ENCODE peak calls at places on chromosomes 2 and 18, in six cellular contexts. O, M, E, D, P and X are unnamed samples.

GRCh38 chr2:168884990-168885389 is 5.2 kb downstream of the SPC25 start:
- DNase-seq in O (no peak), D (peak), E (no peak), P (no peak), M (no peak), X (no peak)

GRCh38 chr2:9144617-9145016 is 62.0 kb upstream of the ASAP2 start:
- DNase-seq in O (no peak), M (no peak), E (no peak), D (no peak), P (no peak), X (no peak)

GRCh38 chr18:76822510-76823165 is at the start of gene ZNF236:
- DNase-seq in P (peak), E (peak), O (peak), M (peak), D (peak), X (peak)

GRCh38 chr18:31943895-31944816 is 1.2 kb upstream of the TRAPPC8 start:
- DNase-seq in P (no peak), E (no peak), O (no peak), M (no peak), D (no peak), X (no peak)

GRCh38 chr2:160293401-160293911 is 93.4 kb upstream of the ITGB6 start:
- DNase-seq in P (no peak), O (no peak), D (peak), E (peak), M (no peak), X (no peak)

GRCh38 chr2:226798422-226799210 is 1.0 kb downstream of the IRS1 start:
- DNase-seq in M (peak), E (peak), P (peak), O (peak), D (peak), X (peak)

GRCh38 chr2:134919360-134920210 is 963 bp downstream of the CCNT2 start:
- DNase-seq in O (no peak), E (peak), D (no peak), M (no peak), P (peak), X (no peak)

GRCh38 chr2:48423376-48423775 is 106.6 kb upstream of the STON1 start:
- DNase-seq in O (no peak), P (no peak), E (no peak), M (no peak), D (peak), X (no peak)

GRCh38 chr2:10507106-10507505 is 59.0 kb upstream of the ODC1 start:
- DNase-seq in O (no peak), D (no peak), P (no peak), M (no peak), E (no peak), X (no peak)

GRCh38 chr2:240463866-240464481 is 28.5 kb downstream of the GPC1 start:
- DNase-seq in O (peak), P (peak), E (no peak), M (no peak), D (no peak), X (no peak)

GRCh38 chr2:24792874-24793751 is at the start of the genes CENPO and PTRHD1:
- DNase-seq in O (peak), D (peak), P (peak), E (peak), M (peak), X (peak)

GRCh38 chr2:186575302-186575701 is 14.6 kb upstream of the ITGAV start:
- DNase-seq in D (peak), P (peak), O (no peak), M (no peak), E (peak), X (no peak)

GRCh38 chr2:190023860-190024259 is 38.7 kb downstream of the MSTN start:
- DNase-seq in O (no peak), P (no peak), M (peak), E (no peak), D (peak), X (no peak)

GRCh38 chr2:230762317-230762896 is 49.8 kb downstream of the CAB39 start:
- DNase-seq in M (peak), P (no peak), O (no peak), D (peak), E (peak), X (no peak)

GRCh38 chr18:68660355-68661183 is 54.3 kb downstream of the TMX3 start:
- DNase-seq in P (no peak), E (no peak), O (no peak), D (peak), M (peak), X (no peak)

GRCh38 chr2:232307854-232308253 is 70.7 kb upstream of the ALPP start:
- DNase-seq in M (no peak), O (no peak), P (no peak), D (no peak), E (no peak), X (no peak)

GRCh38 chr2:202337133-202337532 is 39.0 kb upstream of the BMPR2 start:
- DNase-seq in D (peak), E (no peak), P (no peak), O (no peak), M (no peak), X (no peak)

GRCh38 chr2:152407204-152407721 is 72.3 kb downstream of the FMNL2 start:
- DNase-seq in E (peak), P (peak), M (peak), O (no peak), D (peak), X (no peak)

GRCh38 chr2:207530160-207531023 is 630 bp downstream of the CREB1 start:
- DNase-seq in P (peak), O (peak), D (peak), E (peak), M (peak), X (peak)

GRCh38 chr18:25274900-25275299 is 77.1 kb downstream of the ZNF521 start:
- DNase-seq in M (no peak), D (no peak), P (no peak), E (no peak), O (no peak), X (no peak)

GRCh38 chr2:239502430-239503221 is 101.8 kb upstream of the HDAC4 start:
- DNase-seq in M (no peak), O (no peak), E (peak), P (no peak), D (no peak), X (no peak)

GRCh38 chr2:9238927-9239326 is 32.3 kb downstream of the ASAP2 start:
- DNase-seq in O (no peak), M (peak), P (no peak), E (no peak), D (no peak), X (no peak)

GRCh38 chr2:203650860-203651613 is 55.4 kb upstream of the CD28 start:
- DNase-seq in M (peak), O (no peak), P (peak), E (peak), D (peak), X (no peak)
- TF ChIP-seq CTCF in M (peak), O (peak), P (peak), E (peak), D (peak), X (no peak)

GRCh38 chr2:121055088-121055487 is 229.9 kb downstream of the TFCP2L1 start:
- DNase-seq in D (no peak), P (no peak), E (no peak), M (no peak), O (no peak), X (no peak)

GRCh38 chr2:121049921-121050585 is 234.9 kb downstream of the TFCP2L1 start:
- DNase-seq in D (no peak), E (no peak), P (no peak), O (no peak), M (no peak), X (no peak)

GRCh38 chr2:121052023-121052422 is 233.0 kb downstream of the TFCP2L1 start:
- DNase-seq in M (no peak), P (no peak), E (no peak), D (no peak), O (no peak), X (no peak)

GRCh38 chr2:121055501-121055900 is 229.5 kb downstream of the TFCP2L1 start:
- DNase-seq in E (no peak), D (no peak), P (no peak), O (no peak), M (no peak), X (no peak)

DNA sequence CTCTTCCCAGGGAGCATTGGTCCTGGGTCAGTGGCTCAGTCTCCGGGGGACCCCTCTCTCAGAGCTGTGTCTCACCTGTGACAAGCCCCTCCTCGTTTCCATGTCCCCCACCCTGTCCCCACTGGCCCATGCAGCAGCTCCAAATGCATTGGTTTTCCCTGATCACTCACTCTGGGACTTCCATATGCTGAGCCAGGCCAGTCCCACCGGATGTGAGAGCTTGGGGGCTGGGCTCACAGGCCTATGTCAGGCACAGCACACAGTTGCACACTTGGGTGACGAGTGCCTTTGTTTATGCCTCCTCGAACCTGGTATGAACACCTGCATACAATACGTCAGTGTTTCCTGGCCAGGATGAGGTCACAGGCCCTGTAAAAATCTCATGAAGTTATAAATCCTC is 232.5 kb downstream of the TFCP2L1 start:
- DNase-seq in P (peak), O (no peak), D (no peak), M (no peak), E (no peak), X (no peak)
- TF ChIP-seq CTCF in P (no peak), O (no peak), D (no peak), M (no peak), E (no peak), X (no peak)

GRCh38 chr2:106098081-106098480 is 96.0 kb downstream of the UXS1 start:
- DNase-seq in M (peak), O (no peak), D (peak), P (no peak), E (no peak), X (no peak)
- TF ChIP-seq CTCF in M (peak), O (peak), D (peak), P (no peak), E (no peak), X (no peak)

GRCh38 chr2:234001380-234001993 is 49.0 kb upstream of the SPP2 start:
- DNase-seq in M (no peak), D (no peak), P (no peak), E (no peak), O (no peak), X (no peak)

GRCh38 chr2:234005126-234005525 is 45.4 kb upstream of the SPP2 start:
- DNase-seq in E (no peak), P (no peak), M (no peak), O (no peak), D (no peak), X (no peak)

GRCh38 chr2:234002281-234002680 is 48.2 kb upstream of the SPP2 start:
- DNase-seq in D (no peak), M (no peak), O (no peak), P (no peak), E (no peak), X (no peak)

GRCh38 chr2:233999182-233999581 is 51.3 kb upstream of the SPP2 start:
- DNase-seq in D (no peak), P (no peak), O (no peak), M (no peak), E (no peak), X (no peak)

GRCh38 chr2:234003972-234004617 is 46.4 kb upstream of the SPP2 start:
- DNase-seq in M (no peak), P (no peak), O (no peak), E (no peak), D (peak), X (no peak)
- TF ChIP-seq CTCF in M (no peak), P (no peak), O (no peak), E (no peak), D (no peak), X (no peak)